ENCODE peak calls at places on chromosome X, in four cellular contexts. Y is HepG2, P is K562, E is WTC11. Z is an unnamed sample.

GRCh38 chrX:2610246-2611170 is 80.6 kb upstream of the CD99 start:
- DNase-seq in E (no peak), Y (no peak), P (no peak), Z (no peak)

GRCh38 chrX:75229774-75230173 is 44.1 kb upstream of the UPRT start:
- DNase-seq in Y (no peak), E (no peak), P (no peak), Z (peak)

GRCh38 chrX:9153299-9153698 is 119.4 kb upstream of the FAM9B start:
- DNase-seq in P (no peak), Y (no peak), E (no peak), Z (no peak)

GRCh38 chrX:84907324-84907946 is 96.2 kb upstream of the APOOL start:
- DNase-seq in P (no peak), Y (no peak), E (no peak), Z (no peak)

GRCh38 chrX:11064276-11064675 is 46.9 kb upstream of the HCCS start:
- DNase-seq in E (no peak), Y (no peak), P (no peak), Z (no peak)

GRCh38 chrX:153456161-153456560 is 10.3 kb upstream of the TREX2 start:
- DNase-seq in Y (no peak), E (no peak), P (no peak), Z (no peak)

GRCh38 chrX:16788477-16788876 is 2.2 kb downstream of the TXLNG start:
- DNase-seq in E (no peak), P (no peak), Y (no peak), Z (no peak)

GRCh38 chrX:118824173-118824782 is 654 bp downstream of the ZCCHC12 start:
- DNase-seq in E (peak), Y (no peak), P (no peak), Z (no peak)

GRCh38 chrX:9370888-9371287 is 94.0 kb upstream of the TBL1X start:
- DNase-seq in E (no peak), P (no peak), Y (no peak), Z (no peak)

GRCh38 chrX:69323786-69324720 is 158.8 kb upstream of the PJA1 start:
- DNase-seq in E (no peak), Y (no peak), P (peak), Z (no peak)

GRCh38 chrX:45668686-45669443 is 468.2 kb upstream of the DIPK2B start:
- DNase-seq in P (no peak), E (no peak), Y (no peak), Z (no peak)

GRCh38 chrX:150199803-150200202 is 163.3 kb upstream of the MAMLD1 start:
- DNase-seq in E (no peak), Y (no peak), P (no peak), Z (no peak)

GRCh38 chrX:72021975-72022374 is 109.7 kb downstream of the RTL5 start:
- DNase-seq in Y (no peak), P (peak), E (peak), Z (no peak)

GRCh38 chrX:2320580-2321327 is 180.0 kb downstream of the DHRSX start:
- DNase-seq in P (no peak), Y (peak), E (no peak), Z (no peak)

GRCh38 chrX:23902419-23902818 is 5.3 kb downstream of the APOO start:
- DNase-seq in E (no peak), Y (peak), P (peak), Z (no peak)

GRCh38 chrX:63967541-63967940 is 182.5 kb upstream of the ARHGEF9 start:
- DNase-seq in E (no peak), P (no peak), Y (no peak), Z (no peak)

DNA sequence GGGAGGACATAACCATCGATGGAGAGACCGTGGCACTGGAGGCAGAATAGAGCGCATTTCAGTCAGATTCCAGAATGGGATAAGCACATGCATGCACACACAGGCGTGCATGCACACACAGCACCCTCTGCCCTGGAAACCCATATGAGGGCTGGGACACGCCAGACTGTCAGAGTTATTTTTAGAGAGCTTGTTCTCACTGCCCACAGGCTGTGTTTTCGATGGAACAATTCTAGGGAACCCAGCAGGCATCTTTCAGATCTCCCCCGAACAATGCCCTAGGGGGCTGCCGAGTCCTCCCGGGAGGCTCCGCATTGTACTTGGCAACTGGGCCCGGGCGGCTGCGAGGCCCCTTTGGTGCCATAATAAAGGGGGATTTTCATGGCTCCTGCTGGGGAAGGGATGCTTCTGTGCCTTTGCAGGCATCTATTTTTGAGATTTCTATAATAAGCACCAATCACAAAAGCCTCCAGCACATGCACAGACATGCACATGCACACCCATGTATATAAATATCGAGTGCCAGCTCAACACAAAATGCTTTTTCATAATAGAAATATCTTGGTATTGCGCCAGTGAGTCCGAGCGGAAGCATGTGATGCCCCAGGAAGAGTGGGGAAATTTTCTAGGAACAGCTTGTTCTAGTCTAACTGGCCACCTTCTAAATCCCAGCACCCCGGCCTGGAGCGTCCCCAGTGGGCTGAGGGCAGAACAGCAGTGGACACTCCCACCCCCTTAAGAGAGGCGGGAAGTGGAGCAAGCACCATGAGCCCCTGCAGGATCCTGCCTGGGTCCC is 88.6 kb downstream of the PHKA2 start:
- DNase-seq in E (no peak), P (no peak), Y (no peak), Z (no peak)
- TF ChIP-seq CBFB in E (no peak), P (no peak), Y (no peak), Z (no peak)

GRCh38 chrX:105299286-105299685 is 78.8 kb upstream of the TEX13A start:
- DNase-seq in Y (no peak), P (no peak), E (no peak), Z (no peak)

GRCh38 chrX:105307762-105308161 is 87.3 kb upstream of the TEX13A start:
- DNase-seq in P (no peak), E (no peak), Y (no peak), Z (no peak)

GRCh38 chrX:105297041-105297440 is 76.5 kb upstream of the TEX13A start:
- DNase-seq in E (no peak), P (no peak), Y (no peak), Z (no peak)

DNA sequence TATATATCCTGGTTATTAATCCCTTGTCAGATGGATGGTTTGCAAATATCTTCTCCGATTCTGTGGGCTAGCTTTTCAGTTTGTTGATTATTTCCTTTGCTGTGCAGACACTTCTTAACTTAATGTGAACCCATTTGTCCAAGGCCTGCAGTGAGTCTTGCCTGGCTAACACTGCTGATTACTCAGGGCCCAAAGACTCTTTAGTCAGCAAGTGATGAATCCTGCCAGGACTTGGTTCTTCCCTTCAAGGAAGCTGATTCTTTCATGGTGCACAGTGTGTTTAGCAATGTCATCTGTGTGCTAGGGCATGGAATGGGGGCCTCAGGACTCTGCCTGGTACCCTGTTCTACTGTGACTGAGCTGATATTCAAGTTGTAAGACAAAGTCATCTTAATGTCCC is 81.8 kb upstream of the TEX13A start:
- DNase-seq in P (no peak), E (no peak), Y (no peak), Z (no peak)
- TF ChIP-seq NR2C2 in P (no peak), E (no peak), Y (no peak), Z (no peak)

GRCh38 chrX:123138473-123138872 is 45.6 kb upstream of the GRIA3 start:
- DNase-seq in E (no peak), Y (no peak), P (no peak), Z (no peak)
- TF ChIP-seq CBFB in E (no peak), Y (no peak), P (no peak), Z (no peak)

DNA sequence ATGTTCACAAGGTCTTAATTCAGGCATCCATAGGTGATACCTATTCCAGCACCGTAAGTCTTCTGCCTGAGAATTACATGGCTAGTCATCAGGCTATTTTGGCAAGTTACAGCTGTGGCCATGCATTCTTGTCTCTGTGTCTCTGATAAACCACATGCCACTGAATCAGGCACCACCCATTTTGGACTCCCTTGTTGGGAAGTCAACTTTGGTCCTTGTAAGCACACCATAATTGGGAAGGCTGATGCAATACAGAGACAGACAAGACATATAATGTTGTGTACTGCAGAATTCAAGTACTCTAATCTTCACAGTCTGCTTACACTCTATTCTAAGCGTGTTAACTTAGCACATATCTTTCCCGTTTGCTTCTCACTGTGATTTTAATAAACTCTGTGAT is 483.7 kb upstream of the FTHL17 start:
- DNase-seq in P (no peak), E (no peak), Y (no peak), Z (no peak)
- TF ChIP-seq NR2C2 in P (no peak), E (no peak), Y (no peak), Z (no peak)

Z was measured in GM12878.